ENCODE peak calls at places on chromosome 4, in six cellular contexts. X, K, N, V, L and A are unnamed samples.

GRCh38 chr4:92270908-92271307 is 32.9 kb upstream of the GRID2 start:
- DNase-seq in X (no peak), K (no peak), N (no peak), V (no peak), L (no peak), A (no peak)

GRCh38 chr4:8286719-8287355 is 17.3 kb downstream of the HTRA3 start:
- DNase-seq in X (no peak), K (no peak), N (no peak), V (no peak), L (no peak), A (no peak)

GRCh38 chr4:46329118-46329976 is 60.6 kb downstream of the GABRA2 start:
- DNase-seq in X (peak), K (no peak), N (peak), V (no peak), L (no peak), A (no peak)

GRCh38 chr4:32562010-32562409 is 1841.8 kb downstream of the PCDH7 start:
- DNase-seq in X (no peak), K (no peak), N (no peak), V (no peak), L (no peak), A (no peak)

GRCh38 chr4:184475096-184475461 is 729 bp upstream of the IRF2 start:
- DNase-seq in X (no peak), K (peak), N (no peak), V (no peak), L (peak), A (peak)

GRCh38 chr4:10200869-10201268 is 84.3 kb upstream of the WDR1 start:
- DNase-seq in X (no peak), K (peak), N (no peak), V (no peak), L (no peak), A (no peak)

GRCh38 chr4:29151584-29151983 is 1568.6 kb upstream of the PCDH7 start:
- DNase-seq in X (no peak), K (no peak), N (no peak), V (no peak), L (no peak), A (no peak)

GRCh38 chr4:123018391-123018755 is 96.0 kb upstream of the NUDT6 start:
- DNase-seq in X (no peak), K (no peak), N (no peak), V (no peak), L (no peak), A (no peak)

GRCh38 chr4:113013746-113014145 is 35.7 kb upstream of the ANK2 start:
- DNase-seq in X (no peak), K (no peak), N (no peak), V (no peak), L (no peak), A (no peak)

GRCh38 chr4:23818097-23818648 is 71.7 kb downstream of the PPARGC1A start:
- DNase-seq in X (no peak), K (no peak), N (no peak), V (no peak), L (no peak), A (no peak)

GRCh38 chr4:95547708-95548471 is 883 bp downstream of the UNC5C start:
- DNase-seq in X (no peak), K (no peak), N (no peak), V (no peak), L (no peak), A (no peak)

GRCh38 chr4:156765277-156765676 is 206.3 kb downstream of the PDGFC start:
- DNase-seq in X (no peak), K (no peak), N (peak), V (no peak), L (no peak), A (no peak)

GRCh38 chr4:76811604-76812412 is 86.1 kb downstream of the SOWAHB start:
- DNase-seq in X (no peak), K (no peak), N (no peak), V (no peak), L (no peak), A (no peak)

GRCh38 chr4:8194306-8195242 is 4.5 kb upstream of the SH3TC1 start:
- DNase-seq in X (no peak), K (no peak), N (no peak), V (no peak), L (no peak), A (no peak)

GRCh38 chr4:86973668-86974067 is 38.9 kb downstream of the AFF1 start:
- DNase-seq in X (no peak), K (no peak), N (peak), V (no peak), L (no peak), A (no peak)

GRCh38 chr4:7909966-7910720 is 29.5 kb downstream of the AFAP1 start:
- DNase-seq in X (no peak), K (no peak), N (no peak), V (no peak), L (no peak), A (no peak)

GRCh38 chr4:176191974-176192373 is 3.4 kb downstream of the SPATA4 start:
- DNase-seq in X (no peak), K (no peak), N (no peak), V (no peak), L (no peak), A (no peak)

GRCh38 chr4:102717448-102718092 is 43.2 kb downstream of the MANBA start:
- DNase-seq in X (no peak), K (no peak), N (peak), V (no peak), L (no peak), A (no peak)

GRCh38 chr4:42397256-42397634 is at the start of gene SHISA3:
- DNase-seq in X (no peak), K (no peak), N (no peak), V (no peak), L (peak), A (peak)

GRCh38 chr4:72974694-72975487 is 94.6 kb downstream of the COX18 start:
- DNase-seq in X (no peak), K (no peak), N (no peak), V (no peak), L (no peak), A (no peak)

GRCh38 chr4:650951-651883 is 22.9 kb downstream of the ATP5ME start:
- DNase-seq in X (no peak), K (no peak), N (no peak), V (no peak), L (no peak), A (no peak)

GRCh38 chr4:963276-964225 is 9.8 kb downstream of the DGKQ start:
- DNase-seq in X (no peak), K (no peak), N (no peak), V (no peak), L (no peak), A (no peak)

GRCh38 chr4:72568959-72569718 is at the start of gene ADAMTS3:
- DNase-seq in X (peak), K (peak), N (no peak), V (no peak), L (peak), A (peak)

GRCh38 chr4:109967798-109968520 is 55.3 kb downstream of the EGF start:
- DNase-seq in X (no peak), K (no peak), N (no peak), V (no peak), L (no peak), A (no peak)

GRCh38 chr4:106529348-106530033 is 160.9 kb upstream of the GIMD1 start:
- DNase-seq in X (no peak), K (no peak), N (no peak), V (no peak), L (no peak), A (no peak)

GRCh38 chr4:155773196-155773800 is 14.5 kb downstream of the GUCY1B1 start:
- DNase-seq in X (no peak), K (no peak), N (no peak), V (no peak), L (no peak), A (no peak)

GRCh38 chr4:158523990-158524545 is 2.4 kb downstream of the RXFP1 start:
- DNase-seq in X (no peak), K (no peak), N (no peak), V (no peak), L (no peak), A (no peak)

GRCh38 chr4:42216569-42216968 is 64.1 kb upstream of the BEND4 start:
- DNase-seq in X (no peak), K (no peak), N (no peak), V (no peak), L (no peak), A (no peak)

GRCh38 chr4:3041192-3042142 is 32.9 kb downstream of the HTT-AS start:
- DNase-seq in X (no peak), K (no peak), N (peak), V (no peak), L (no peak), A (peak)

GRCh38 chr4:108035691-108036090 is 46.0 kb downstream of the HADH start:
- DNase-seq in X (no peak), K (no peak), N (no peak), V (no peak), L (no peak), A (no peak)

GRCh38 chr4:69689530-69690111 is 36.6 kb upstream of the UGT2A1 start:
- DNase-seq in X (no peak), K (peak), N (peak), V (no peak), L (no peak), A (no peak)

GRCh38 chr4:55993994-55994657 is 45.4 kb downstream of the CEP135 start:
- DNase-seq in X (no peak), K (no peak), N (no peak), V (peak), L (peak), A (no peak)

GRCh38 chr4:153209410-153209809 is 5.2 kb downstream of the TRIM2 start:
- DNase-seq in X (no peak), K (no peak), N (peak), V (no peak), L (no peak), A (no peak)

GRCh38 chr4:21976166-21976565 is 27.6 kb upstream of the KCNIP4 start:
- DNase-seq in X (no peak), K (no peak), N (no peak), V (no peak), L (no peak), A (no peak)

GRCh38 chr4:21979196-21979595 is 30.6 kb upstream of the KCNIP4 start:
- DNase-seq in X (no peak), K (no peak), N (no peak), V (no peak), L (no peak), A (no peak)

GRCh38 chr4:21986312-21986711 is 37.7 kb upstream of the KCNIP4 start:
- DNase-seq in X (no peak), K (no peak), N (no peak), V (no peak), L (no peak), A (no peak)

DNA sequence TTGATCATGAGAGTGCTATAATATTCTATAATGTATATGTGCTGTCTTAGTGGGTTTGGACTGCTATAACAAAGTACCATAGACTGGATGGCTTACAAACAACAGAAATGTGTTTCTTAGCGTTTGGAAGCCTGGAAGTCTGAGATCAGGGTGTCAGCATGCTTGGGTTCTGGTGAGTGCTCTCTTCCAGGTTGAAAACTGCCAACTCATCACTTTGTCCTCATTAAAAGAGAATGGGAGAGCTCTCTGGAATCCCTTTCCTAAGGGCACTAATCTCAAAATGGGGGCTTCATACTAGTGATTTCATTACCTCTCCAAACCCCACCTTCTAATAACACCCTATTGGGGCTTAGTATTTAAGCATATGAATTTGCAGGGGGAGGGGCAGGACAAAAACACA is 33.5 kb upstream of the KCNIP4 start:
- DNase-seq in X (no peak), K (no peak), N (no peak), V (no peak), L (no peak), A (no peak)
- TF ChIP-seq POLR2A in X (no peak), K (no peak), N (no peak), V (no peak), L (no peak), A (no peak)

GRCh38 chr4:121800961-121801714 is at the start of gene EXOSC9:
- DNase-seq in X (peak), K (peak), N (peak), V (peak), L (peak), A (peak)
- TF ChIP-seq POLR2AphosphoS5 in X (peak), K (peak), N (peak), V (peak), L (peak), A (peak)

DNA sequence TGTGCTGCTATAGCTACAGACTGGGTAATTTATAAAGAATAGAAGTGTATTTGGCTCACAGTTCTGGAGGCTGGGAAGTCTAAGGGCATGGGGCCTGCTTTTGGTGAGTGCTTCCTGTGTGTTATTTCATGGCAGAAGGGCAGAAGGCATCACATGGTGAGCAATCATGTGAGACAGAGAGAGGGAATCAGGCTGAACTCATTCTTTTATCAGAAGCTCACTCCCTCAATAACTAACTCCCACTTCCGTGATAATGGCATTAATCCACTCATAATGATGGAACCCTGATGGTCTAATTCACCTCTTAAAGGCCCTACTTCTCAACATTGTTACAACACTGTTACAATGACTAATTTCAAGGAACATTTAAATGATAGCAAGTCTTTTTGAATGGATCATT is 129.4 kb downstream of the FAT4 start:
- DNase-seq in X (no peak), K (no peak), N (no peak), V (no peak), L (no peak), A (no peak)
- TF ChIP-seq TAF1 in X (no peak), K (no peak), N (no peak), V (no peak), L (no peak), A (no peak)

DNA sequence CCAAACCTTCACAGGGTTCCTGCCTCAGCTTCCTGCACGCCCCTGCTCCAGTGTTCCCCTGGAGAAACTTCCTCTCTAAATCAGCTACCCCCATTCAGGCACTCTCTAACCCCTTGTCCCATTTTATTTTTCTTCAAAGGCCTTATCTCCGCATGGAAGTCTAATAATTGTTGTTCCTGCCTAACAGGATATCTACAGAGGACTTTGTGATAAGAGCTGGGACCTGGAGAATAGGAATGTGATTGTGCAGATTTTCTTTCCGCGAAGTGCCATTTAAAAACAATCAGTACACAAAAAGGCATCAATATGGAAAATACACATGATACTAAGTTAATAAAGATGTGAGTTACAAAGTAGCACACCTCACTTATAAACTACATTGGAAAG is 32.6 kb downstream of the LDB2 start:
- DNase-seq in X (no peak), K (no peak), N (no peak), V (no peak), L (no peak), A (no peak)
- TF ChIP-seq POLR2A in X (no peak), K (no peak), N (no peak), V (no peak), L (no peak), A (no peak)

GRCh38 chr4:78569291-78569821 is 17.8 kb downstream of the ANXA3 start:
- DNase-seq in X (no peak), K (no peak), N (peak), V (no peak), L (no peak), A (no peak)
- TF ChIP-seq POLR2AphosphoS5 in X (no peak), K (no peak), N (no peak), V (no peak), L (no peak), A (no peak)

GRCh38 chr4:54036184-54036583 is 28.2 kb downstream of the CHIC2 start:
- DNase-seq in X (no peak), K (no peak), N (no peak), V (no peak), L (no peak), A (no peak)
- TF ChIP-seq TAF1 in X (no peak), K (no peak), N (no peak), V (no peak), L (no peak), A (no peak)

DNA sequence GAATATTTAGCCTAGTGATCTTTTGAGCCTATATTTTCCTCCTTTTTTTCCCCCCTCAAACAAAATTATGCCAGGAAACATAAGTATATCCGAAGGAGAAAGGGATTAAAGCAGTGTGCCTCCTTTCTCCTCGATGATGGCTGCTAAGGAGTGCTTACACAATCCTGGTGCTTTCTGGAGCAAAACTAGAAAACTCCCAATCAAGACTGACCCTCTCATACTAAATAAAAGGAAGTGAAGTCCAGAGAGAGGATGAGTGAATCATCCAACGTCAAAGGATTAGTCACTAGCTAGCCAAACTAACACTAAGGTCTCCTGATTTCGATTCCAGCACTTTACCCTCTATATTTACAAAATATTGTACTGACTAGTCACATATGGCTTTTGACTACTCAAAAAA is 146.8 kb downstream of the PPP3CA start:
- DNase-seq in X (no peak), K (no peak), N (peak), V (no peak), L (no peak), A (no peak)
- TF ChIP-seq POLR2A in X (no peak), K (no peak), N (no peak), V (no peak), L (no peak), A (no peak)